ENCODE peak calls at places on chromosomes 13 and 19, in ten cellular contexts. One of them, this sample, is unnamed.

GRCh38 chr19:1136918-1137317 is 33.1 kb downstream of the GPX4 start:
- DNase-seq in foreskin fibroblast: no peak
- DNase-seq in heart left ventricle: no peak
- DNase-seq in right atrium auricular region: no peak
- DNase-seq in bronchial epithelial cell: no peak
- DNase-seq in cardiac muscle cell: no peak
- DNase-seq in colonic mucosa: no peak
- DNase-seq in keratinocyte: no peak
- DNase-seq in spleen: no peak
- DNase-seq in body of pancreas: no peak
- DNase-seq in this sample: no peak

GRCh38 chr19:48807590-48808308 is 3.1 kb downstream of the BCAT2 start:
- DNase-seq in foreskin fibroblast: no peak
- DNase-seq in heart left ventricle: no peak
- DNase-seq in right atrium auricular region: no peak
- DNase-seq in bronchial epithelial cell: no peak
- DNase-seq in cardiac muscle cell: no peak
- DNase-seq in colonic mucosa: peak; percentile 72
- DNase-seq in keratinocyte: no peak
- DNase-seq in spleen: no peak
- DNase-seq in body of pancreas: peak; percentile 44
- DNase-seq in this sample: no peak

GRCh38 chr19:5292843-5293606 is 47.6 kb downstream of the PTPRS start:
- DNase-seq in foreskin fibroblast: peak; percentile 72
- DNase-seq in heart left ventricle: peak; percentile 57
- DNase-seq in right atrium auricular region: peak; percentile 70
- DNase-seq in bronchial epithelial cell: peak; percentile 26
- DNase-seq in cardiac muscle cell: peak; percentile 88
- DNase-seq in colonic mucosa: peak; percentile 42
- DNase-seq in keratinocyte: no peak
- DNase-seq in spleen: no peak
- DNase-seq in body of pancreas: peak; percentile 73
- DNase-seq in this sample: no peak

GRCh38 chr19:13978721-13979191 is 26.4 kb downstream of the DCAF15 start:
- DNase-seq in foreskin fibroblast: no peak
- DNase-seq in heart left ventricle: no peak
- DNase-seq in right atrium auricular region: no peak
- DNase-seq in bronchial epithelial cell: no peak
- DNase-seq in cardiac muscle cell: peak; percentile 44
- DNase-seq in colonic mucosa: no peak
- DNase-seq in keratinocyte: no peak
- DNase-seq in spleen: no peak
- DNase-seq in body of pancreas: no peak
- DNase-seq in this sample: no peak

GRCh38 chr19:782195-783043 is 14.8 kb upstream of the PTBP1 start:
- DNase-seq in foreskin fibroblast: no peak
- DNase-seq in heart left ventricle: no peak
- DNase-seq in right atrium auricular region: no peak
- DNase-seq in bronchial epithelial cell: peak; percentile 54
- DNase-seq in cardiac muscle cell: peak; percentile 33
- DNase-seq in colonic mucosa: no peak
- DNase-seq in keratinocyte: no peak
- DNase-seq in spleen: no peak
- DNase-seq in body of pancreas: no peak
- DNase-seq in this sample: peak; percentile 72

GRCh38 chr19:7916137-7916907 is 1.7 kb downstream of the TGFBR3L start:
- DNase-seq in foreskin fibroblast: peak; percentile 46
- DNase-seq in heart left ventricle: no peak
- DNase-seq in right atrium auricular region: no peak
- DNase-seq in bronchial epithelial cell: no peak
- DNase-seq in cardiac muscle cell: peak; percentile 34
- DNase-seq in colonic mucosa: no peak
- DNase-seq in keratinocyte: no peak
- DNase-seq in spleen: peak; percentile 89
- DNase-seq in body of pancreas: no peak
- DNase-seq in this sample: no peak

GRCh38 chr13:111415216-111415615 is 94.8 kb downstream of the TEX29 start:
- DNase-seq in foreskin fibroblast: no peak
- DNase-seq in heart left ventricle: no peak
- DNase-seq in right atrium auricular region: no peak
- DNase-seq in bronchial epithelial cell: no peak
- DNase-seq in cardiac muscle cell: no peak
- DNase-seq in colonic mucosa: no peak
- DNase-seq in keratinocyte: no peak
- DNase-seq in spleen: no peak
- DNase-seq in body of pancreas: no peak
- DNase-seq in this sample: no peak

GRCh38 chr13:94431569-94431968 is 47.9 kb downstream of the DCT start:
- DNase-seq in foreskin fibroblast: no peak
- DNase-seq in heart left ventricle: no peak
- DNase-seq in right atrium auricular region: no peak
- DNase-seq in bronchial epithelial cell: no peak
- DNase-seq in cardiac muscle cell: no peak
- DNase-seq in colonic mucosa: no peak
- DNase-seq in keratinocyte: no peak
- DNase-seq in spleen: no peak
- DNase-seq in body of pancreas: no peak
- DNase-seq in this sample: no peak

GRCh38 chr19:28019371-28019770 is 1193.6 kb downstream of the UQCRFS1 start:
- DNase-seq in foreskin fibroblast: no peak
- DNase-seq in heart left ventricle: no peak
- DNase-seq in right atrium auricular region: no peak
- DNase-seq in bronchial epithelial cell: no peak
- DNase-seq in cardiac muscle cell: peak; percentile 67
- DNase-seq in colonic mucosa: no peak
- DNase-seq in keratinocyte: no peak
- DNase-seq in spleen: no peak
- DNase-seq in body of pancreas: no peak
- DNase-seq in this sample: no peak

GRCh38 chr19:58466760-58467589 is at the start of gene ZNF324:
- DNase-seq in foreskin fibroblast: peak; percentile 93
- DNase-seq in heart left ventricle: peak; percentile 98
- DNase-seq in right atrium auricular region: peak; percentile 99
- DNase-seq in bronchial epithelial cell: peak; percentile 89
- DNase-seq in cardiac muscle cell: peak; percentile 100
- DNase-seq in colonic mucosa: peak; percentile 99
- DNase-seq in keratinocyte: peak; percentile 72
- DNase-seq in spleen: peak; percentile 99
- DNase-seq in body of pancreas: peak; percentile 99
- DNase-seq in this sample: peak; percentile 81

GRCh38 chr19:23520441-23520840 is 125.2 kb upstream of the ZNF91 start:
- DNase-seq in foreskin fibroblast: no peak
- DNase-seq in heart left ventricle: no peak
- DNase-seq in right atrium auricular region: no peak
- DNase-seq in bronchial epithelial cell: no peak
- DNase-seq in cardiac muscle cell: no peak
- DNase-seq in colonic mucosa: no peak
- DNase-seq in keratinocyte: no peak
- DNase-seq in spleen: no peak
- DNase-seq in body of pancreas: no peak
- DNase-seq in this sample: no peak

GRCh38 chr19:1672769-1673644 is 20.6 kb upstream of the TCF3 start:
- DNase-seq in foreskin fibroblast: no peak
- DNase-seq in heart left ventricle: no peak
- DNase-seq in right atrium auricular region: no peak
- DNase-seq in bronchial epithelial cell: no peak
- DNase-seq in cardiac muscle cell: no peak
- DNase-seq in colonic mucosa: no peak
- DNase-seq in keratinocyte: peak; percentile 57
- DNase-seq in spleen: no peak
- DNase-seq in body of pancreas: no peak
- DNase-seq in this sample: no peak

GRCh38 chr13:30071890-30072817 is 221.7 kb upstream of the UBL3 start:
- DNase-seq in foreskin fibroblast: no peak
- DNase-seq in heart left ventricle: no peak
- DNase-seq in right atrium auricular region: no peak
- DNase-seq in bronchial epithelial cell: peak; percentile 83
- DNase-seq in cardiac muscle cell: no peak
- DNase-seq in colonic mucosa: peak; percentile 55
- DNase-seq in keratinocyte: no peak
- DNase-seq in spleen: no peak
- DNase-seq in body of pancreas: peak; percentile 93
- DNase-seq in this sample: no peak

GRCh38 chr19:15249912-15250634 is 17.8 kb upstream of the EPHX3 start:
- DNase-seq in foreskin fibroblast: peak; percentile 92
- DNase-seq in heart left ventricle: peak; percentile 86
- DNase-seq in right atrium auricular region: peak; percentile 77
- DNase-seq in bronchial epithelial cell: peak; percentile 66
- DNase-seq in cardiac muscle cell: no peak
- DNase-seq in colonic mucosa: peak; percentile 42
- DNase-seq in keratinocyte: no peak
- DNase-seq in spleen: no peak
- DNase-seq in body of pancreas: peak; percentile 47
- DNase-seq in this sample: peak; percentile 64

GRCh38 chr13:36848228-36848982 is 29.4 kb downstream of the RFXAP start:
- DNase-seq in foreskin fibroblast: no peak
- DNase-seq in heart left ventricle: no peak
- DNase-seq in right atrium auricular region: no peak
- DNase-seq in bronchial epithelial cell: no peak
- DNase-seq in cardiac muscle cell: no peak
- DNase-seq in colonic mucosa: no peak
- DNase-seq in keratinocyte: no peak
- DNase-seq in spleen: no peak
- DNase-seq in body of pancreas: no peak
- DNase-seq in this sample: no peak

DNA sequence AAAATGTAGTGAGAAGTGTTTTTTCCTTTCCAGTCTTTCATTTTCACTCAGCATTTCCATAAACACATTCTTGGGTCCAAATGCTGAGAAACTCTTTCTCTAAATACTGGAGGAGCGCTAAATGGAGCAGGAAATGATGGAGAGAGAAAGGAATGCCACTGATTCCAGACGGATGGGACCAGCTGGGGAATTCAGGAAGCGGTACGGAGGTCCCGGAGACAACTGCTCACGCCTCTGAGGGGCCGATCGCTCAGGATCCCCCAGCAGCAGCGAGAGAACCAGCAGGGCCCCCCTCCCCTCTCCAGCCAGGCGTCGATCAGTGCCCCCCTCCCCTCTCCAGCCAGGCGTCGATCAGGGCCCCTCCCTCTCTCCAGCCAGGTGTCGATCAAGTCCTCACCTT is 13.2 kb downstream of the RASA3 start:
- DNase-seq in foreskin fibroblast: peak; percentile 87
- DNase-seq in heart left ventricle: peak; percentile 59
- DNase-seq in right atrium auricular region: no peak
- DNase-seq in bronchial epithelial cell: peak; percentile 44
- DNase-seq in cardiac muscle cell: peak; percentile 44
- DNase-seq in colonic mucosa: no peak
- DNase-seq in keratinocyte: no peak
- DNase-seq in spleen: no peak
- DNase-seq in body of pancreas: peak; percentile 36
- DNase-seq in this sample: peak; percentile 68
- H3K4me3 ChIP-seq in foreskin fibroblast: peak overlapping the region; percentile 6
- H3K4me3 ChIP-seq in heart left ventricle: no peak overlapping the region
- H3K4me3 ChIP-seq in right atrium auricular region: no peak overlapping the region
- H3K4me3 ChIP-seq in bronchial epithelial cell: peak overlapping the region; percentile 5
- H3K4me3 ChIP-seq in cardiac muscle cell: no peak overlapping the region
- H3K4me3 ChIP-seq in colonic mucosa: no peak overlapping the region
- H3K4me3 ChIP-seq in keratinocyte: no peak overlapping the region
- H3K4me3 ChIP-seq in spleen: no peak overlapping the region
- H3K4me3 ChIP-seq in body of pancreas: no peak overlapping the region
- H3K4me3 ChIP-seq in this sample: peak overlapping the region; percentile 13

GRCh38 chr13:78802912-78803311 is 144.0 kb upstream of the OBI1 start:
- DNase-seq in foreskin fibroblast: no peak
- DNase-seq in heart left ventricle: no peak
- DNase-seq in right atrium auricular region: no peak
- DNase-seq in bronchial epithelial cell: no peak
- DNase-seq in cardiac muscle cell: no peak
- DNase-seq in colonic mucosa: no peak
- DNase-seq in keratinocyte: no peak
- DNase-seq in spleen: no peak
- DNase-seq in body of pancreas: no peak
- DNase-seq in this sample: no peak

DNA sequence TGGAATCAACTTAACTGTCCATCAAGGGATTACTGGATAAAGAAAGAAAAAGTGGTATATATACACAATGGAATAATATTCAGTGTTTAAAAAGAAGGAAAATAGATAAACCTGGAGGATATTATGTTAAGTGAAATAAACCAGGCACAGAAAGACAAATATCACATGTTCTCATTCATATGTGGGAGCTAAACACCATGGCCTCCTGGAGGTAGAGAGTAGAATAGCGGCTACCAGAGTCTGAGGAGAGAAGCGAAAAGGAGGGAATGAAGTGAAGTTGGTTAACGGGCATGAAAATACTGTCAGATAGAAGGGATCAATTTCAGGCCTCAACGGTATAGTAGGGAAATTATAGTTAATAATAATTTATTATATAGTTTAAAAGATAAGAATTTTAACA is 147.5 kb upstream of the OBI1 start:
- DNase-seq in foreskin fibroblast: no peak
- DNase-seq in heart left ventricle: no peak
- DNase-seq in right atrium auricular region: no peak
- DNase-seq in bronchial epithelial cell: no peak
- DNase-seq in cardiac muscle cell: no peak
- DNase-seq in colonic mucosa: no peak
- DNase-seq in keratinocyte: no peak
- DNase-seq in spleen: no peak
- DNase-seq in body of pancreas: no peak
- DNase-seq in this sample: no peak
- TF ChIP-seq CTCF in foreskin fibroblast: no peak
- TF ChIP-seq CTCF in heart left ventricle: no peak
- TF ChIP-seq CTCF in right atrium auricular region: peak; percentile 21
- TF ChIP-seq CTCF in bronchial epithelial cell: no peak
- TF ChIP-seq CTCF in cardiac muscle cell: peak; percentile 21
- TF ChIP-seq CTCF in colonic mucosa: no peak
- TF ChIP-seq CTCF in keratinocyte: peak; percentile 38
- TF ChIP-seq CTCF in spleen: peak; percentile 19
- TF ChIP-seq CTCF in body of pancreas: no peak
- TF ChIP-seq CTCF in this sample: peak; percentile 62

GRCh38 chr19:11230621-11231386 is 8.6 kb upstream of the ANGPTL8 start:
- DNase-seq in foreskin fibroblast: no peak
- DNase-seq in heart left ventricle: no peak
- DNase-seq in right atrium auricular region: no peak
- DNase-seq in bronchial epithelial cell: no peak
- DNase-seq in cardiac muscle cell: no peak
- DNase-seq in colonic mucosa: no peak
- DNase-seq in keratinocyte: no peak
- DNase-seq in spleen: no peak
- DNase-seq in body of pancreas: no peak
- DNase-seq in this sample: no peak
- H3K4me3 ChIP-seq in foreskin fibroblast: no peak overlapping the region
- H3K4me3 ChIP-seq in heart left ventricle: no peak overlapping the region
- H3K4me3 ChIP-seq in right atrium auricular region: no peak overlapping the region
- H3K4me3 ChIP-seq in bronchial epithelial cell: no peak overlapping the region
- H3K4me3 ChIP-seq in cardiac muscle cell: no peak overlapping the region
- H3K4me3 ChIP-seq in colonic mucosa: no peak overlapping the region
- H3K4me3 ChIP-seq in keratinocyte: no peak overlapping the region
- H3K4me3 ChIP-seq in spleen: no peak overlapping the region
- H3K4me3 ChIP-seq in body of pancreas: no peak overlapping the region
- H3K4me3 ChIP-seq in this sample: no peak overlapping the region

DNA sequence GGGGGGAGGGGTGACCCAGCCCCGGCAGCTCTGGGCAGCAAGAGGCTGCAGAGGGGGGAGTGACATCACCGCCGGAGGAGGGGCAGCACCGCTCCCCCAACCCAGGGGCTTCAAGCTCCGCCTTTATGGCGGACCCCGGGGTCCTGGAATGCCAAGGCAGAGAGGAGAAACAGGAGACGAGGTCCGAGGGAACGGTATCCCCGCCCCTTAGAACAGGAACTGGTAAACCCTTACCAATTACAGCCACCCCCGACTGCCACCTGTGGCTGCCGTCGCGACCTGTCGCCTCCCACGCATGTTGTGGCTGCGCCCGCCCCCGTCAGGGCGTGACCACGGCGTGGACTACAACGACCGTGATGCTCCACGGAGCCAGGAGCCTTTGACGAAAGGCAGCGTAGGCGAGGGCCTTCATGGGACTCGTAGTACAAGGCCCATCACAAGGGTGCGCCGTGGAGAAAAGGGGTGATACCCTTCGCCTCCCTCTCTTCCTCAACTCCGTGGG is 4.1 kb upstream of the KCNC3 start:
- DNase-seq in foreskin fibroblast: peak; percentile 72
- DNase-seq in heart left ventricle: peak; percentile 94
- DNase-seq in right atrium auricular region: peak; percentile 92
- DNase-seq in bronchial epithelial cell: peak; percentile 69
- DNase-seq in cardiac muscle cell: peak; percentile 95
- DNase-seq in colonic mucosa: peak; percentile 84
- DNase-seq in keratinocyte: no peak
- DNase-seq in spleen: peak; percentile 96
- DNase-seq in body of pancreas: peak; percentile 95
- DNase-seq in this sample: peak; percentile 62
- TF ChIP-seq CTCF in foreskin fibroblast: no peak
- TF ChIP-seq CTCF in heart left ventricle: no peak
- TF ChIP-seq CTCF in right atrium auricular region: no peak
- TF ChIP-seq CTCF in bronchial epithelial cell: no peak
- TF ChIP-seq CTCF in cardiac muscle cell: peak; percentile 6
- TF ChIP-seq CTCF in colonic mucosa: no peak
- TF ChIP-seq CTCF in keratinocyte: no peak
- TF ChIP-seq CTCF in spleen: no peak
- TF ChIP-seq CTCF in body of pancreas: no peak
- TF ChIP-seq CTCF in this sample: no peak

This sample was measured in retinal pigment epithelial cell.